ENCODE peak calls at places on chromosomes 7 and 10, in eight cellular contexts. One of them, this sample, is unnamed.

GRCh38 chr7:96342036-96342435 is 20.1 kb upstream of the SLC25A13 start:
- DNase-seq in tibial artery: no peak
- DNase-seq in Panc1: no peak
- DNase-seq in neural progenitor cell: no peak
- DNase-seq in PC-3: no peak
- DNase-seq in testis: no peak
- DNase-seq in CD8-positive, alpha-beta memory T cell: no peak
- DNase-seq in AG04450: no peak
- DNase-seq in this sample: no peak

GRCh38 chr10:127254276-127254675 is 57.9 kb upstream of the INSYN2A start:
- DNase-seq in tibial artery: no peak
- DNase-seq in Panc1: no peak
- DNase-seq in PC-3: no peak
- DNase-seq in neural progenitor cell: no peak
- DNase-seq in AG04450: no peak
- DNase-seq in CD8-positive, alpha-beta memory T cell: no peak
- DNase-seq in testis: no peak
- DNase-seq in this sample: no peak

GRCh38 chr7:73971701-73972341 is 56.2 kb upstream of the ELN start:
- DNase-seq in PC-3: peak; percentile 43
- DNase-seq in CD8-positive, alpha-beta memory T cell: no peak
- DNase-seq in neural progenitor cell: no peak
- DNase-seq in testis: peak; percentile 2
- DNase-seq in Panc1: no peak
- DNase-seq in tibial artery: peak; percentile 48
- DNase-seq in AG04450: no peak
- DNase-seq in this sample: no peak

GRCh38 chr7:27939893-27940292 is 199.9 kb downstream of the TAX1BP1 start:
- DNase-seq in PC-3: no peak
- DNase-seq in CD8-positive, alpha-beta memory T cell: no peak
- DNase-seq in testis: no peak
- DNase-seq in AG04450: no peak
- DNase-seq in tibial artery: no peak
- DNase-seq in neural progenitor cell: no peak
- DNase-seq in Panc1: no peak
- DNase-seq in this sample: no peak

GRCh38 chr10:588246-589165 is 101.0 kb downstream of the DIP2C start:
- DNase-seq in Panc1: no peak
- DNase-seq in AG04450: no peak
- DNase-seq in tibial artery: peak; percentile 66
- DNase-seq in neural progenitor cell: no peak
- DNase-seq in CD8-positive, alpha-beta memory T cell: no peak
- DNase-seq in PC-3: no peak
- DNase-seq in testis: no peak
- DNase-seq in this sample: peak; percentile 70

GRCh38 chr10:78520737-78521430 is 487.2 kb downstream of the RPS24 start:
- DNase-seq in CD8-positive, alpha-beta memory T cell: peak; percentile 2
- DNase-seq in neural progenitor cell: peak; percentile 58
- DNase-seq in AG04450: no peak
- DNase-seq in PC-3: peak; percentile 100
- DNase-seq in tibial artery: no peak
- DNase-seq in Panc1: peak; percentile 87
- DNase-seq in testis: no peak
- DNase-seq in this sample: peak; percentile 26

GRCh38 chr7:4683043-4683883 is 1.2 kb downstream of the FOXK1 start:
- DNase-seq in testis: no peak
- DNase-seq in neural progenitor cell: no peak
- DNase-seq in PC-3: no peak
- DNase-seq in Panc1: no peak
- DNase-seq in AG04450: no peak
- DNase-seq in CD8-positive, alpha-beta memory T cell: peak; percentile 7
- DNase-seq in tibial artery: peak; percentile 75
- DNase-seq in this sample: no peak

GRCh38 chr7:40072268-40072667 is 62.2 kb downstream of the MPLKIP start:
- DNase-seq in CD8-positive, alpha-beta memory T cell: no peak
- DNase-seq in testis: no peak
- DNase-seq in neural progenitor cell: no peak
- DNase-seq in PC-3: no peak
- DNase-seq in AG04450: no peak
- DNase-seq in Panc1: no peak
- DNase-seq in tibial artery: no peak
- DNase-seq in this sample: no peak

GRCh38 chr10:35025916-35026315 is 64.2 kb downstream of the CUL2 start:
- DNase-seq in Panc1: no peak
- DNase-seq in PC-3: peak; percentile 99
- DNase-seq in tibial artery: no peak
- DNase-seq in neural progenitor cell: no peak
- DNase-seq in CD8-positive, alpha-beta memory T cell: no peak
- DNase-seq in AG04450: no peak
- DNase-seq in testis: no peak
- DNase-seq in this sample: no peak

GRCh38 chr10:80322711-80323110 is 33.3 kb upstream of the MAT1A start:
- DNase-seq in AG04450: no peak
- DNase-seq in neural progenitor cell: peak; percentile 16
- DNase-seq in CD8-positive, alpha-beta memory T cell: no peak
- DNase-seq in tibial artery: no peak
- DNase-seq in PC-3: no peak
- DNase-seq in Panc1: no peak
- DNase-seq in testis: no peak
- DNase-seq in this sample: no peak

GRCh38 chr10:22805304-22805703 is 90.9 kb upstream of the PIP4K2A start:
- DNase-seq in AG04450: no peak
- DNase-seq in Panc1: peak; percentile 13
- DNase-seq in neural progenitor cell: no peak
- DNase-seq in testis: no peak
- DNase-seq in PC-3: peak; percentile 72
- DNase-seq in tibial artery: no peak
- DNase-seq in CD8-positive, alpha-beta memory T cell: no peak
- DNase-seq in this sample: no peak

GRCh38 chr7:30476401-30477145 is 2.0 kb downstream of the NOD1 start:
- DNase-seq in Panc1: no peak
- DNase-seq in CD8-positive, alpha-beta memory T cell: no peak
- DNase-seq in tibial artery: no peak
- DNase-seq in testis: no peak
- DNase-seq in AG04450: no peak
- DNase-seq in PC-3: no peak
- DNase-seq in neural progenitor cell: no peak
- DNase-seq in this sample: no peak

GRCh38 chr10:113139695-113140094 is 189.6 kb downstream of the TCF7L2 start:
- DNase-seq in testis: no peak
- DNase-seq in Panc1: no peak
- DNase-seq in tibial artery: no peak
- DNase-seq in AG04450: no peak
- DNase-seq in neural progenitor cell: no peak
- DNase-seq in CD8-positive, alpha-beta memory T cell: no peak
- DNase-seq in PC-3: no peak
- DNase-seq in this sample: no peak

GRCh38 chr10:84265378-84265777 is 20.5 kb downstream of the RGR start:
- DNase-seq in neural progenitor cell: no peak
- DNase-seq in Panc1: no peak
- DNase-seq in tibial artery: no peak
- DNase-seq in PC-3: no peak
- DNase-seq in CD8-positive, alpha-beta memory T cell: no peak
- DNase-seq in AG04450: no peak
- DNase-seq in testis: no peak
- DNase-seq in this sample: no peak

GRCh38 chr10:14926061-14926470 is 27.8 kb downstream of the DCLRE1C start:
- DNase-seq in AG04450: no peak
- DNase-seq in PC-3: no peak
- DNase-seq in CD8-positive, alpha-beta memory T cell: no peak
- DNase-seq in neural progenitor cell: no peak
- DNase-seq in testis: no peak
- DNase-seq in tibial artery: no peak
- DNase-seq in Panc1: no peak
- DNase-seq in this sample: no peak

GRCh38 chr10:84341538-84341856 is 13.1 kb downstream of the CCSER2 start:
- DNase-seq in tibial artery: no peak
- DNase-seq in CD8-positive, alpha-beta memory T cell: no peak
- DNase-seq in PC-3: no peak
- DNase-seq in AG04450: no peak
- DNase-seq in Panc1: no peak
- DNase-seq in testis: no peak
- DNase-seq in neural progenitor cell: no peak
- DNase-seq in this sample: no peak

GRCh38 chr7:151699147-151699546 is 177.8 kb downstream of the PRKAG2 start:
- DNase-seq in AG04450: peak; percentile 93
- DNase-seq in Panc1: no peak
- DNase-seq in tibial artery: no peak
- DNase-seq in PC-3: no peak
- DNase-seq in neural progenitor cell: no peak
- DNase-seq in CD8-positive, alpha-beta memory T cell: no peak
- DNase-seq in testis: no peak
- DNase-seq in this sample: no peak

GRCh38 chr7:56078196-56078595 is 14.1 kb downstream of the SUMF2 start:
- DNase-seq in PC-3: no peak
- DNase-seq in AG04450: no peak
- DNase-seq in neural progenitor cell: no peak
- DNase-seq in CD8-positive, alpha-beta memory T cell: no peak
- DNase-seq in tibial artery: no peak
- DNase-seq in Panc1: no peak
- DNase-seq in testis: no peak
- DNase-seq in this sample: no peak

GRCh38 chr10:68665841-68666240 is 55.2 kb upstream of the CCAR1 start:
- DNase-seq in testis: no peak
- DNase-seq in PC-3: peak; percentile 58
- DNase-seq in neural progenitor cell: no peak
- DNase-seq in AG04450: peak; percentile 4
- DNase-seq in CD8-positive, alpha-beta memory T cell: no peak
- DNase-seq in tibial artery: no peak
- DNase-seq in Panc1: no peak
- DNase-seq in this sample: no peak

GRCh38 chr10:113463083-113463482 is 89.8 kb upstream of the HABP2 start:
- DNase-seq in AG04450: no peak
- DNase-seq in testis: no peak
- DNase-seq in Panc1: no peak
- DNase-seq in CD8-positive, alpha-beta memory T cell: no peak
- DNase-seq in neural progenitor cell: no peak
- DNase-seq in tibial artery: no peak
- DNase-seq in PC-3: no peak
- DNase-seq in this sample: no peak

GRCh38 chr10:34780818-34781380 is 34.2 kb downstream of the PARD3 start:
- DNase-seq in Panc1: no peak
- DNase-seq in CD8-positive, alpha-beta memory T cell: no peak
- DNase-seq in PC-3: no peak
- DNase-seq in tibial artery: peak; percentile 67
- DNase-seq in neural progenitor cell: peak; percentile 26
- DNase-seq in AG04450: no peak
- DNase-seq in testis: peak; percentile 31
- DNase-seq in this sample: no peak

DNA sequence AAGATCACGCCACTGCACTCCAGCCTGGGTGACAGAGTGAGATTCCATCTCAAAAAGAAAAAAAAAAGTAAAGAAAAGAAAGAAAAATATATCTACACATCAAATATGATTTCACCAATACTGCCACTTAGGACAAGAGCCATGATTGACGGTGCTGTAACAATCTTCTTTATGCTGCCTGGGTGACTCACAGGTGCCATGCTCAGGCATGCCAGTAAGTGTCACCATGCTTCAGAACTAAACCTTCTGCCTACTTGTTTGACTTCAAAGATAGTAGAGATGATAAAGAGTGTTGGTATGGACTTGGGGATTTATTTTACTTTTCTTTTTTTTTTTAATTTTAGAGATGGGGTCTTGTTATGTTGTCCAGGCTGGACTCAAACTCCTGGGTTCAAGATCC is 33.6 kb upstream of the DNMBP start:
- DNase-seq in AG04450: no peak
- DNase-seq in CD8-positive, alpha-beta memory T cell: no peak
- DNase-seq in Panc1: no peak
- DNase-seq in neural progenitor cell: no peak
- DNase-seq in testis: no peak
- DNase-seq in tibial artery: no peak
- DNase-seq in PC-3: peak; percentile 57
- DNase-seq in this sample: no peak
- H3K27ac ChIP-seq in AG04450: peak overlapping the region; percentile 61
- H3K27ac ChIP-seq in CD8-positive, alpha-beta memory T cell: no peak overlapping the region
- H3K27ac ChIP-seq in Panc1: peak overlapping the region; percentile 79
- H3K27ac ChIP-seq in neural progenitor cell: no peak overlapping the region
- H3K27ac ChIP-seq in testis: no peak overlapping the region
- H3K27ac ChIP-seq in tibial artery: no peak overlapping the region
- H3K27ac ChIP-seq in PC-3: no peak overlapping the region
- H3K27ac ChIP-seq in this sample: no peak overlapping the region

GRCh38 chr10:13001041-13001886 is at the start of gene CCDC3:
- DNase-seq in tibial artery: peak; percentile 81
- DNase-seq in CD8-positive, alpha-beta memory T cell: no peak
- DNase-seq in AG04450: no peak
- DNase-seq in neural progenitor cell: peak; percentile 61
- DNase-seq in PC-3: no peak
- DNase-seq in Panc1: no peak
- DNase-seq in testis: peak; percentile 26
- DNase-seq in this sample: peak; percentile 75
- H3K4me3 ChIP-seq in tibial artery: peak within 1 kb of the TSS; percentile 64
- H3K4me3 ChIP-seq in CD8-positive, alpha-beta memory T cell: no peak within 1 kb of the TSS
- H3K4me3 ChIP-seq in AG04450: peak within 1 kb of the TSS; percentile 49
- H3K4me3 ChIP-seq in neural progenitor cell: peak within 1 kb of the TSS; percentile 59
- H3K4me3 ChIP-seq in PC-3: no peak within 1 kb of the TSS
- H3K4me3 ChIP-seq in Panc1: no peak within 1 kb of the TSS
- H3K4me3 ChIP-seq in testis: peak within 1 kb of the TSS; percentile 53
- H3K4me3 ChIP-seq in this sample: peak within 1 kb of the TSS; percentile 82

GRCh38 chr10:8594176-8594575 is 539.7 kb downstream of the GATA3 start:
- DNase-seq in PC-3: no peak
- DNase-seq in CD8-positive, alpha-beta memory T cell: no peak
- DNase-seq in tibial artery: no peak
- DNase-seq in neural progenitor cell: no peak
- DNase-seq in Panc1: no peak
- DNase-seq in testis: no peak
- DNase-seq in AG04450: no peak
- DNase-seq in this sample: no peak
- H3K27ac ChIP-seq in PC-3: no peak overlapping the region
- H3K27ac ChIP-seq in CD8-positive, alpha-beta memory T cell: no peak overlapping the region
- H3K27ac ChIP-seq in tibial artery: no peak overlapping the region
- H3K27ac ChIP-seq in neural progenitor cell: no peak overlapping the region
- H3K27ac ChIP-seq in Panc1: no peak overlapping the region
- H3K27ac ChIP-seq in testis: no peak overlapping the region
- H3K27ac ChIP-seq in AG04450: no peak overlapping the region
- H3K27ac ChIP-seq in this sample: no peak overlapping the region

DNA sequence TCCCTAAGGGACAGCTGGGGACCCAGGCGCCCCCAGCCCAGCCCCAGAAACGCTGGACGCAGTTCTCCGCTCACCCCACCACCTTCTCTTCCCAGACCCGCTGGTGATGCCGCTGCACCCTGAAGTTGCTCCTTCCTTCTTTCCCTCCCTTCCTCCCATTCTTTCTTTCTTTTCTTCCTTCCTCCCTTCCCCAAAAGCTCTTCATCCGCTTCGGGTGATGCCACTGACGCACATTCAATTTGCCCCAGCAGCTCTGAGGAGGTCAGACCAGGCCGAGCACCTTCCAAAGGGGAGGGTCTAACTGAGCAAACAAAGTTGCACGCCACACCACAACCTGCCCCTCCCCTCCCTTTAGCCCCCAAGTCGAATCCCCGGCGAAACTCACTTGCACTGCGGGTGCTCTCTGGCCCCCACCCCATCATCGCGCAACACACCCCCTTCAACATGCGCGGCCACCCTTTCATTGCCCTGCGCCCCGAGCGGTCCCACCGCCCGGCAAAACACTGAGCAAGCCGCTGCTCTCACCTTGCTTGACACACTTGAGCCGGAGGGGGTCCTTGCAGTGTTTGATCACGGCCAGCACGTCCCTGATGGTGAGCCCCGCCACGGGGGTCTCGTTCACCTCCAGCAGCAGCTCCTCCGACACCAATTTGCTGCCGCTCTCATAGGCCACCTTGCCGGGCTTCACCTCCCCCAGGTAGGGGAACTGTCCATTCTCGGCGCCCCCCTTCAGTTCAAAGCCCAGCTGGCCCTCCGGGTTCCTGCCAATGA is 787 bp downstream of the MAGI2 start:
- DNase-seq in testis: peak; percentile 25
- DNase-seq in Panc1: no peak
- DNase-seq in PC-3: no peak
- DNase-seq in neural progenitor cell: peak; percentile 37
- DNase-seq in CD8-positive, alpha-beta memory T cell: peak; percentile 21
- DNase-seq in tibial artery: peak; percentile 70
- DNase-seq in AG04450: no peak
- DNase-seq in this sample: peak; percentile 74
- H3K4me3 ChIP-seq in testis: peak overlapping the region; percentile 78
- H3K4me3 ChIP-seq in Panc1: peak overlapping the region; percentile 79
- H3K4me3 ChIP-seq in PC-3: peak overlapping the region; percentile 43
- H3K4me3 ChIP-seq in neural progenitor cell: peak overlapping the region; percentile 60
- H3K4me3 ChIP-seq in CD8-positive, alpha-beta memory T cell: no peak overlapping the region
- H3K4me3 ChIP-seq in tibial artery: peak overlapping the region; percentile 95
- H3K4me3 ChIP-seq in AG04450: peak overlapping the region; percentile 80
- H3K4me3 ChIP-seq in this sample: peak overlapping the region; percentile 90